ENCODE peak calls at places on chromosomes 4 and X, in five cellular contexts. M, Z, T, U and S are unnamed samples.

GRCh38 chr4:140789752-140790151 is 33.6 kb upstream of the TBC1D9 start:
- DNase-seq in M (no peak), T (no peak), Z (no peak), U (no peak), S (no peak)

GRCh38 chr4:112848931-112849330 is 200.5 kb upstream of the ANK2 start:
- DNase-seq in Z (peak; percentile 77), U (no peak), T (no peak), M (no peak), S (no peak)

GRCh38 chr4:6180841-6181631 is 19.3 kb downstream of the JAKMIP1 start:
- DNase-seq in T (peak; percentile 84), Z (no peak), U (no peak), M (no peak), S (no peak)

GRCh38 chr4:163554870-163555465 is 60.5 kb downstream of the TMA16 start:
- DNase-seq in T (no peak), M (no peak), Z (peak; percentile 2), U (no peak), S (peak; percentile 24)

GRCh38 chr4:162475221-162475620 is 311.4 kb upstream of the FSTL5 start:
- DNase-seq in M (no peak), T (no peak), U (no peak), Z (no peak), S (no peak)

GRCh38 chrX:1165535-1166196 is 46.8 kb downstream of the CRLF2 start:
- DNase-seq in M (no peak), T (no peak), U (no peak), Z (no peak), S (no peak)

GRCh38 chr4:52657630-52658501 is 1.2 kb downstream of the USP46 start:
- DNase-seq in T (no peak), U (peak; percentile 70), M (peak; percentile 14), Z (no peak), S (peak; percentile 33)

GRCh38 chr4:33739886-33740285 is 2504.4 kb downstream of the ARAP2 start:
- DNase-seq in U (no peak), T (no peak), M (no peak), Z (no peak), S (no peak)

GRCh38 chr4:61277785-61278184 is 77.7 kb downstream of the ADGRL3 start:
- DNase-seq in U (no peak), T (no peak), Z (no peak), M (no peak), S (no peak)

GRCh38 chrX:49003696-49004095 is 1.6 kb upstream of the GRIPAP1 start:
- DNase-seq in T (no peak), Z (no peak), U (no peak), M (no peak), S (no peak)

GRCh38 chrX:129726307-129727111 is 12.3 kb upstream of the XPNPEP2 start:
- DNase-seq in M (peak; percentile 46), T (peak; percentile 30), U (peak; percentile 34), Z (peak; percentile 27), S (peak; percentile 45)

GRCh38 chrX:100368167-100368566 is 41.9 kb downstream of the PCDH19 start:
- DNase-seq in M (no peak), T (no peak), U (no peak), Z (no peak), S (no peak)